ENCODE peak calls at places on chromosomes 3 and 15, in eight cellular contexts. One of them, this sample, is unnamed.

GRCh38 chr3:2511356-2511755 is 412.7 kb downstream of the CNTN4 start:
- DNase-seq in brain microvascular endothelial cell: no peak
- DNase-seq in GM12878: no peak
- DNase-seq in fibroblast of lung: no peak
- DNase-seq in choroid plexus epithelial cell: no peak
- DNase-seq in PC-3: no peak
- DNase-seq in coronary artery: no peak
- DNase-seq in GM12865: no peak
- DNase-seq in this sample: no peak

GRCh38 chr15:31974855-31975421 is 55.4 kb upstream of the CHRNA7 start:
- DNase-seq in brain microvascular endothelial cell: peak
- DNase-seq in GM12878: no peak
- DNase-seq in fibroblast of lung: no peak
- DNase-seq in choroid plexus epithelial cell: peak
- DNase-seq in PC-3: peak
- DNase-seq in coronary artery: no peak
- DNase-seq in GM12865: peak
- DNase-seq in this sample: peak

GRCh38 chr3:59535791-59536221 is 486.0 kb upstream of the CFAP20DC start:
- DNase-seq in brain microvascular endothelial cell: peak
- DNase-seq in GM12878: no peak
- DNase-seq in fibroblast of lung: peak
- DNase-seq in choroid plexus epithelial cell: peak
- DNase-seq in PC-3: peak
- DNase-seq in coronary artery: no peak
- DNase-seq in GM12865: no peak
- DNase-seq in this sample: peak

GRCh38 chr3:183911763-183912506 is 27.3 kb upstream of the PARL start:
- DNase-seq in brain microvascular endothelial cell: no peak
- DNase-seq in GM12878: no peak
- DNase-seq in fibroblast of lung: no peak
- DNase-seq in choroid plexus epithelial cell: no peak
- DNase-seq in PC-3: no peak
- DNase-seq in coronary artery: no peak
- DNase-seq in GM12865: no peak
- DNase-seq in this sample: no peak

GRCh38 chr15:63593705-63594671 is 3.2 kb upstream of the FBXL22 start:
- DNase-seq in brain microvascular endothelial cell: no peak
- DNase-seq in GM12878: no peak
- DNase-seq in fibroblast of lung: no peak
- DNase-seq in choroid plexus epithelial cell: no peak
- DNase-seq in PC-3: no peak
- DNase-seq in coronary artery: no peak
- DNase-seq in GM12865: no peak
- DNase-seq in this sample: peak

GRCh38 chr15:64857421-64857820 is 15.7 kb downstream of the PLEKHO2 start:
- DNase-seq in brain microvascular endothelial cell: peak
- DNase-seq in GM12878: no peak
- DNase-seq in fibroblast of lung: peak
- DNase-seq in choroid plexus epithelial cell: peak
- DNase-seq in PC-3: no peak
- DNase-seq in coronary artery: no peak
- DNase-seq in GM12865: no peak
- DNase-seq in this sample: peak

GRCh38 chr15:100111103-100112060 is 230.4 kb downstream of the ADAMTS17 start:
- DNase-seq in brain microvascular endothelial cell: peak
- DNase-seq in GM12878: no peak
- DNase-seq in fibroblast of lung: peak
- DNase-seq in choroid plexus epithelial cell: peak
- DNase-seq in PC-3: peak
- DNase-seq in coronary artery: peak
- DNase-seq in GM12865: no peak
- DNase-seq in this sample: peak

GRCh38 chr3:127337911-127338531 is 50.2 kb upstream of the PRR20G start:
- DNase-seq in brain microvascular endothelial cell: no peak
- DNase-seq in GM12878: no peak
- DNase-seq in fibroblast of lung: no peak
- DNase-seq in choroid plexus epithelial cell: no peak
- DNase-seq in PC-3: no peak
- DNase-seq in coronary artery: no peak
- DNase-seq in GM12865: no peak
- DNase-seq in this sample: no peak

GRCh38 chr3:151724846-151725562 is 8.7 kb upstream of the AADACL2 start:
- DNase-seq in brain microvascular endothelial cell: peak
- DNase-seq in GM12878: no peak
- DNase-seq in fibroblast of lung: peak
- DNase-seq in choroid plexus epithelial cell: peak
- DNase-seq in PC-3: peak
- DNase-seq in coronary artery: no peak
- DNase-seq in GM12865: no peak
- DNase-seq in this sample: peak

GRCh38 chr3:175068587-175068986 is 209.5 kb downstream of the NAALADL2 start:
- DNase-seq in brain microvascular endothelial cell: no peak
- DNase-seq in GM12878: no peak
- DNase-seq in fibroblast of lung: no peak
- DNase-seq in choroid plexus epithelial cell: no peak
- DNase-seq in PC-3: no peak
- DNase-seq in coronary artery: no peak
- DNase-seq in GM12865: no peak
- DNase-seq in this sample: no peak

GRCh38 chr3:181317521-181317920 is 328.0 kb upstream of the DNAJC19 start:
- DNase-seq in brain microvascular endothelial cell: no peak
- DNase-seq in GM12878: no peak
- DNase-seq in fibroblast of lung: no peak
- DNase-seq in choroid plexus epithelial cell: no peak
- DNase-seq in PC-3: no peak
- DNase-seq in coronary artery: no peak
- DNase-seq in GM12865: no peak
- DNase-seq in this sample: no peak

GRCh38 chr3:43995078-43995928 is 246.4 kb upstream of the TOPAZ1 start:
- DNase-seq in brain microvascular endothelial cell: no peak
- DNase-seq in GM12878: no peak
- DNase-seq in fibroblast of lung: peak
- DNase-seq in choroid plexus epithelial cell: peak
- DNase-seq in PC-3: peak
- DNase-seq in coronary artery: no peak
- DNase-seq in GM12865: peak
- DNase-seq in this sample: peak

GRCh38 chr3:2523251-2523836 is 424.7 kb downstream of the CNTN4 start:
- DNase-seq in brain microvascular endothelial cell: no peak
- DNase-seq in GM12878: no peak
- DNase-seq in fibroblast of lung: no peak
- DNase-seq in choroid plexus epithelial cell: no peak
- DNase-seq in PC-3: no peak
- DNase-seq in coronary artery: no peak
- DNase-seq in GM12865: peak
- DNase-seq in this sample: no peak

GRCh38 chr3:177124882-177125281 is 72.4 kb downstream of the TBL1XR1 start:
- DNase-seq in brain microvascular endothelial cell: no peak
- DNase-seq in GM12878: no peak
- DNase-seq in fibroblast of lung: no peak
- DNase-seq in choroid plexus epithelial cell: peak
- DNase-seq in PC-3: no peak
- DNase-seq in coronary artery: no peak
- DNase-seq in GM12865: no peak
- DNase-seq in this sample: peak

GRCh38 chr15:89136818-89137772 is 48.8 kb downstream of the ABHD2 start:
- DNase-seq in brain microvascular endothelial cell: no peak
- DNase-seq in GM12878: no peak
- DNase-seq in fibroblast of lung: no peak
- DNase-seq in choroid plexus epithelial cell: no peak
- DNase-seq in PC-3: no peak
- DNase-seq in coronary artery: no peak
- DNase-seq in GM12865: no peak
- DNase-seq in this sample: no peak

GRCh38 chr3:49461443-49462171 is 8.5 kb upstream of the DAG1 start:
- DNase-seq in brain microvascular endothelial cell: peak
- DNase-seq in GM12878: no peak
- DNase-seq in fibroblast of lung: peak
- DNase-seq in choroid plexus epithelial cell: peak
- DNase-seq in PC-3: peak
- DNase-seq in coronary artery: no peak
- DNase-seq in GM12865: no peak
- DNase-seq in this sample: peak

GRCh38 chr3:169007145-169007544 is 656.4 kb downstream of the MECOM start:
- DNase-seq in brain microvascular endothelial cell: no peak
- DNase-seq in GM12878: no peak
- DNase-seq in fibroblast of lung: no peak
- DNase-seq in choroid plexus epithelial cell: no peak
- DNase-seq in PC-3: no peak
- DNase-seq in coronary artery: no peak
- DNase-seq in GM12865: no peak
- DNase-seq in this sample: no peak

GRCh38 chr15:89799011-89799924 is 15.4 kb downstream of the ANPEP start:
- DNase-seq in brain microvascular endothelial cell: no peak
- DNase-seq in GM12878: no peak
- DNase-seq in fibroblast of lung: no peak
- DNase-seq in choroid plexus epithelial cell: no peak
- DNase-seq in PC-3: no peak
- DNase-seq in coronary artery: no peak
- DNase-seq in GM12865: no peak
- DNase-seq in this sample: no peak

GRCh38 chr3:123292321-123293310 is 90.9 kb downstream of the SEC22A start:
- DNase-seq in brain microvascular endothelial cell: no peak
- DNase-seq in GM12878: no peak
- DNase-seq in fibroblast of lung: no peak
- DNase-seq in choroid plexus epithelial cell: no peak
- DNase-seq in PC-3: no peak
- DNase-seq in coronary artery: no peak
- DNase-seq in GM12865: no peak
- DNase-seq in this sample: no peak

GRCh38 chr3:57787867-57788623 is 31.9 kb downstream of the SLMAP start:
- DNase-seq in brain microvascular endothelial cell: peak
- DNase-seq in GM12878: peak
- DNase-seq in fibroblast of lung: peak
- DNase-seq in choroid plexus epithelial cell: peak
- DNase-seq in PC-3: peak
- DNase-seq in coronary artery: no peak
- DNase-seq in GM12865: peak
- DNase-seq in this sample: peak

GRCh38 chr3:129046037-129046731 is 14.4 kb upstream of the GP9 start:
- DNase-seq in brain microvascular endothelial cell: no peak
- DNase-seq in GM12878: no peak
- DNase-seq in fibroblast of lung: no peak
- DNase-seq in choroid plexus epithelial cell: no peak
- DNase-seq in PC-3: no peak
- DNase-seq in coronary artery: no peak
- DNase-seq in GM12865: no peak
- DNase-seq in this sample: no peak

GRCh38 chr15:44593042-44593736 is 56.2 kb downstream of the EIF3J start:
- DNase-seq in brain microvascular endothelial cell: peak
- DNase-seq in GM12878: no peak
- DNase-seq in fibroblast of lung: no peak
- DNase-seq in choroid plexus epithelial cell: peak
- DNase-seq in PC-3: peak
- DNase-seq in coronary artery: no peak
- DNase-seq in GM12865: peak
- DNase-seq in this sample: peak

GRCh38 chr3:51975857-51976549 is 1.1 kb downstream of the ABHD14A start:
- DNase-seq in brain microvascular endothelial cell: peak
- DNase-seq in GM12878: no peak
- DNase-seq in fibroblast of lung: peak
- DNase-seq in choroid plexus epithelial cell: peak
- DNase-seq in PC-3: peak
- DNase-seq in coronary artery: peak
- DNase-seq in GM12865: peak
- DNase-seq in this sample: peak
- TF ChIP-seq CTCF in brain microvascular endothelial cell: peak
- TF ChIP-seq CTCF in GM12878: no peak
- TF ChIP-seq CTCF in fibroblast of lung: peak
- TF ChIP-seq CTCF in choroid plexus epithelial cell: peak
- TF ChIP-seq CTCF in PC-3: peak
- TF ChIP-seq CTCF in coronary artery: no peak
- TF ChIP-seq CTCF in GM12865: peak
- TF ChIP-seq CTCF in this sample: no peak

DNA sequence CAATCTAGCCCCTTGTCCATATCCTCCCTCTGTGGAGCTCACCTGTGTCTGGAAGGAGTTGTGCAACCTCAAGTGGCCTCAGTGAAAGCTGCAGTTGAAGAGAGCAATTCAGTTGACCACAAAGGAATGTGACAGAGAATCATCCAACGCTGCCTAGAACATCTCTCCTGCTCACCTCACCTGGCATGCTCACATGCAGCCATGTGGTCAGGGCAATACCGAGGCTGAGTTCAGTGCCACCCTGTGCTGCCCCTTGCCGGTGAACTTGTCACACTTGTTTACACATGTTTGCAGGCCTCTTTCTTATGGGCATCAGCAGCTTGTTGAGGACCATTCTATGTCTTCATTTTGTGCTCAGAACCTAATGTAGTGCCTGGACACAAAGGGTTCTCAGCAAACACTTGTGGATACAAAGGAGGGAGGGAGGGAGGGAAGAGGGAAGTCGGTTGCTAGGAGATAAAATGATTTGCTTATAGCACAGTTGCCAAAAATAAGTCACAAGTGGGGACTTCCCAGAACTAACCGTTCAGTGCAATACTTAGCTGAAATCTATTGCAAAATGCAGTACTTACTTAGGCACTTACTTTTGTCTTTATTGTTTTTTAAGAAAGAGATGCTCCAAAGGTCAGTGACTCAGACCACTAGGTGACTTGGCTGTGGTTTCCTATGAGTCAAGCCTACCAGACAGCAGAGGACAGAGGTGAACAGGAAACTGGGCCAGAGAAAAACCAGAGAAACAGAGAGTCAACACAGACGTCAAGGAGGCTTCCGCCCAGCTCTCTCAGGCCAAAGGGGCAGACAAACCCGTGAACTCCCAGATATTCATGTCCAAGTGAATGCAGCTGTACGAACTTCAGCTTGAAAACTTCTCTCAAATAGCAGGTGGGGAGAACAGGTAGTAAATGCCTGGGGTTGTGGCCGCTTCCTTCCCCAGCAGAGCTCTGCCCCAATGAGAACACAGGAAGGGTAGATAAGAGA is 227.8 kb upstream of the CTNNB1 start:
- DNase-seq in brain microvascular endothelial cell: peak
- DNase-seq in GM12878: peak
- DNase-seq in fibroblast of lung: peak
- DNase-seq in choroid plexus epithelial cell: peak
- DNase-seq in PC-3: peak
- DNase-seq in coronary artery: peak
- DNase-seq in GM12865: peak
- DNase-seq in this sample: peak
- H3K4me3 ChIP-seq in brain microvascular endothelial cell: no peak
- H3K4me3 ChIP-seq in GM12878: no peak
- H3K4me3 ChIP-seq in fibroblast of lung: no peak
- H3K4me3 ChIP-seq in choroid plexus epithelial cell: no peak
- H3K4me3 ChIP-seq in PC-3: no peak
- H3K4me3 ChIP-seq in coronary artery: peak
- H3K4me3 ChIP-seq in GM12865: peak
- H3K4me3 ChIP-seq in this sample: peak

GRCh38 chr3:170809021-170809974 is 60.7 kb downstream of the RPL22L1 start:
- DNase-seq in brain microvascular endothelial cell: peak
- DNase-seq in GM12878: no peak
- DNase-seq in fibroblast of lung: peak
- DNase-seq in choroid plexus epithelial cell: peak
- DNase-seq in PC-3: peak
- DNase-seq in coronary artery: no peak
- DNase-seq in GM12865: peak
- DNase-seq in this sample: peak
- TF ChIP-seq CTCF in brain microvascular endothelial cell: peak
- TF ChIP-seq CTCF in GM12878: peak
- TF ChIP-seq CTCF in fibroblast of lung: peak
- TF ChIP-seq CTCF in choroid plexus epithelial cell: peak
- TF ChIP-seq CTCF in PC-3: peak
- TF ChIP-seq CTCF in coronary artery: no peak
- TF ChIP-seq CTCF in GM12865: peak
- TF ChIP-seq CTCF in this sample: peak

GRCh38 chr15:70701891-70702568 is 61.3 kb downstream of the UACA start:
- DNase-seq in brain microvascular endothelial cell: peak
- DNase-seq in GM12878: no peak
- DNase-seq in fibroblast of lung: peak
- DNase-seq in choroid plexus epithelial cell: peak
- DNase-seq in PC-3: peak
- DNase-seq in coronary artery: no peak
- DNase-seq in GM12865: no peak
- DNase-seq in this sample: peak
- H3K4me3 ChIP-seq in brain microvascular endothelial cell: peak
- H3K4me3 ChIP-seq in GM12878: no peak
- H3K4me3 ChIP-seq in fibroblast of lung: peak
- H3K4me3 ChIP-seq in choroid plexus epithelial cell: no peak
- H3K4me3 ChIP-seq in PC-3: peak
- H3K4me3 ChIP-seq in coronary artery: peak
- H3K4me3 ChIP-seq in GM12865: no peak
- H3K4me3 ChIP-seq in this sample: peak